ENCODE peak calls at places on chromosomes 1 and 21, in four cellular contexts. D is HepG2, O is esophagus muscularis mucosa, F is K562. G is an unnamed sample.

GRCh38 chr1:170461762-170462384 is 70.1 kb upstream of the GORAB start:
- DNase-seq in F (no peak), D (no peak), O (no peak), G (no peak)

GRCh38 chr1:183804916-183805734 is at the start of gene RGL1:
- DNase-seq in O (no peak), D (peak; percentile 61), F (no peak), G (peak; percentile 87)

GRCh38 chr1:9121891-9122409 is 7.0 kb downstream of the GPR157 start:
- DNase-seq in O (no peak), F (no peak), D (no peak), G (no peak)

GRCh38 chr1:218164111-218164929 is 120.8 kb upstream of the RRP15 start:
- DNase-seq in O (no peak), F (no peak), D (peak; percentile 18), G (peak; percentile 84)

GRCh38 chr1:117107364-117107763 is 14.2 kb downstream of the TRIM45 start:
- DNase-seq in O (no peak), F (no peak), D (no peak), G (no peak)

GRCh38 chr1:223364685-223365382 is 858 bp upstream of the SUSD4 start:
- DNase-seq in D (no peak), F (peak; percentile 30), O (no peak), G (no peak)

GRCh38 chr1:51210676-51211075 is 25.4 kb upstream of the RNF11 start:
- DNase-seq in D (no peak), F (no peak), O (no peak), G (no peak)

GRCh38 chr1:201409440-201409839 is 10.3 kb upstream of the LAD1 start:
- DNase-seq in D (no peak), F (no peak), O (no peak), G (no peak)

GRCh38 chr1:32345289-32345827 is 9.3 kb upstream of the MARCKSL1 start:
- DNase-seq in O (no peak), F (no peak), D (peak; percentile 75), G (no peak)

GRCh38 chr1:167297222-167298214 is 76.8 kb downstream of the POU2F1 start:
- DNase-seq in O (no peak), F (no peak), D (peak; percentile 91), G (peak; percentile 75)

GRCh38 chr1:107940178-107940577 is 24.8 kb downstream of the VAV3 start:
- DNase-seq in D (no peak), O (no peak), F (no peak), G (no peak)

GRCh38 chr1:107942829-107943228 is 22.2 kb downstream of the VAV3 start:
- DNase-seq in F (no peak), O (no peak), D (no peak), G (no peak)

GRCh38 chr1:107939256-107939655 is 25.7 kb downstream of the VAV3 start:
- DNase-seq in D (no peak), O (no peak), F (no peak), G (no peak)

GRCh38 chr1:107943694-107944093 is 21.3 kb downstream of the VAV3 start:
- DNase-seq in O (no peak), D (no peak), F (no peak), G (no peak)

DNA sequence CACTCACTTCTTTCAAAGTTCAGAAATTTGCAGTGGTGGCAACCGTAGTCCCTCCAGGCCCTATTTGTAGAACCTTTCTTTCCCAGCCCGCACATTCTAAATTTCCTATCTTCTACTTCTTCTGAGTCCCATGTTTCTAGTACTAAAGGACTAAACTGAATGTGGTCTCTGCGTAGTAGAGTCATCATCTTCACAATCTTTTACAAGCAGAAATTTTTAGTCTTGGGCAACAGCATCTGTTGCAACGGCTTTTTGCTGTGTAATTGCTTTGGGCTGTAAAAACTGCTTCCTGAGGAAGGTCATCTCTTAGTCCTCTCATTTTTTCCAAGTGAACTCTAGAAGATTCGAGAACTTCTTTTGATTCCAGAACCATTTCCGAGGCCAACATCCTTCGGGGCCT is 23.9 kb downstream of the VAV3 start:
- DNase-seq in D (no peak), F (no peak), O (no peak), G (no peak)
- H3K4me1 ChIP-seq in D (no peaks in the 10 kb centered on the region), F (no peaks in the 10 kb centered on the region), O (peaks cover 11% of the 10 kb centered on the region), G (peaks cover 18% of the 10 kb centered on the region)

DNA sequence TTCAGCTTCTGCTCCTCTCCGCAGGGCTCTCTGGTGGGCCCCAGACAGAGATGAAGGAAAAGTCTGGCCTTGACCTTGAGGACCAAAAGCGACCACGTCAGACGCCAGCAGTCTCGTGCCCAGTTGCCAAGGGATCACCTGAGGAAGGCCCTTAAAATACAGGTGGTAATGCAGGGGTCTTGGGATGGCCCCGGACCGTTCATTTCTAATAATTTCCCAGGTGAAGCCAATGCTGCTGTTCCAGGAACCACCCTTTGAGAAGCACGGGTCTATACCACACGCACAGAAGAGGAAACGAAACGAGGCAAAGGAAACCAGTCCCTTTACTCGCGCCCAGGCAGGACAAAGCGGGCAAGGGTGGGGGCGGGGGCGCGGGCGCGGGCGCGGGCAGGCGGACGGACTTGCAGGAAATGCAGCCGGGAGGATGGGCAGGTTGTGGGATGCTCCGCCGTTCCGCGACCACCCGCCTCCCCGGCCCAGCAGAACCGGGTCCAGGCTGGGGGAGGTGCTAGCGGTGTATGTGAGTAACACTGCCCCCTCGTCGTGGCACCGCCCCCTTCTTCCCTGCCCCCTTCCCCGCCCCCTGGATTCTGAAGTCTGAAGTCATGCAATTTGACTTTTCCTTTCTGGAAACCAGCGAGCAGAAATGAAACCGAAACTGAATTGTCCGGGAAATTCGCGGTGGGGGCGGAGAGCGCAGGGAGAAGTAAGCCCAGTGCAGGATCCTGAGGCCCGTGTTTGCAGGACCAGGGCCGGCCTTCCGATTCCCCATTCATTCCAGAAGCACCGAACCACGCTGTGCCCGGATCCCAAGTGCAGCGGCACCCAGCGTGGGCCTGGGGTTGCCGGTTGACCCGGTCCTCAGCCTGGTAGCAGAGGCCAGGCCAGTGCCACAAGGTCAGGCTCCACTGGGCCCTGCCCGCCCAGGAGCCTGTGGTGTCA is 5.8 kb upstream of the MX1 start:
- DNase-seq in O (peak; percentile 97), D (peak; percentile 69), F (peak; percentile 48), G (peak; percentile 84)
- TF ChIP-seq POLR2AphosphoS5 in O (peak; percentile 58), D (no peak), F (no peak), G (peak; percentile 35)

GRCh38 chr1:21333824-21334213 is 43.6 kb upstream of the ECE1 start:
- DNase-seq in O (no peak), F (no peak), D (no peak), G (no peak)

GRCh38 chr1:21332691-21333449 is 42.6 kb upstream of the ECE1 start:
- DNase-seq in D (peak; percentile 59), F (no peak), O (no peak), G (no peak)

GRCh38 chr1:21335088-21335678 is 44.9 kb upstream of the ECE1 start:
- DNase-seq in D (no peak), F (no peak), O (no peak), G (no peak)

GRCh38 chr1:21335750-21336168 is 45.5 kb upstream of the ECE1 start:
- DNase-seq in F (no peak), O (no peak), D (no peak), G (no peak)

DNA sequence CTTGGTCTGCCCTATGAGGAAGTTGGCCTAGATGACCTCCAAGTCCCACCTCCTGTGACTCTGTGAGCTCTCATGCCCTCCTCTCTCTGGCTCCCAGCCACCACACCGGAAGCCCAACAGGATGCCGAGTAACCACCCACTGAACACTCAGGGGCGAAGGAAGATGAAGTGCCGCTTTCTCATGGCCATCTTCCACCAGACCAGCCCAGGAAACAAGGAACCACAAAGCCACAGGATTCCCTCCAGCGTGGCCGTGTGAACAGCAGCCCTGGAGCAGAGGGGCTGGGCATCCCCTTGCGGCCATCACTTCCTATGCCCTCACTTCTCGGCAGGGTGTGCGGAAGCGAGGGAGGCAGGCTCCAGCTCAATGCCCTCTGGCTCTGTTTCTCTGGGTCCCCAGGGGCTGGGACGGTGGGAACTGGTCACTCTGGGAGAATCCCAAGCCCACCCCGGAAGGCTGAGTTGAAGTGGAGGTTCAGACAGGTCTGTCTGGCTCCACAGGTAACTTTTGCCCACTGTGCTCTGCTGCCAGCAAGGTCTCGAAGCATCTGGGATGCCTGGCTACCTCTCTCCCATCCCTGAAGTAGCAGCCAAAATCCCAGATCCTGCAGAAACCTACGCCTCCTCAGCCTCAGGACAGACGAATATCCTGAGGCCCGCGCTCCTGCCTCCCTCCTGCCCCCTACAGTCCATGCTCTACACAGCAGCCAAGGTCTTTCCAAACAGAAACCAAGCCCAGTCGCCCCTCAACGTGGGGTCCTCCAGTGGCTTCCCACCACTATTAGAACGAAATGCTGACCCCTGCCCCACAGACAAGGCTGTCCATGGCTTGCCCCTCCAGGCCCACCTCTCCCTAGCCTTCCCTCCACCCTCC is 44.2 kb upstream of the ECE1 start:
- DNase-seq in O (no peak), F (peak; percentile 63), D (no peak), G (peak; percentile 89)
- TF ChIP-seq EP300 in O (no peak), F (no peak), D (no peak), G (no peak)

GRCh38 chr1:59293849-59294248 is 3.0 kb upstream of the FGGY start:
- DNase-seq in D (no peak), F (no peak), O (no peak), G (peak; percentile 45)

GRCh38 chr1:59291566-59291965 is 5.3 kb upstream of the FGGY start:
- DNase-seq in F (no peak), D (no peak), O (no peak), G (no peak)

GRCh38 chr1:59294423-59294822 is 2.5 kb upstream of the FGGY start:
- DNase-seq in O (no peak), D (no peak), F (no peak), G (no peak)

GRCh38 chr1:59290173-59290954 is 6.5 kb upstream of the FGGY start:
- DNase-seq in D (peak; percentile 56), F (peak; percentile 15), O (no peak), G (no peak)

DNA sequence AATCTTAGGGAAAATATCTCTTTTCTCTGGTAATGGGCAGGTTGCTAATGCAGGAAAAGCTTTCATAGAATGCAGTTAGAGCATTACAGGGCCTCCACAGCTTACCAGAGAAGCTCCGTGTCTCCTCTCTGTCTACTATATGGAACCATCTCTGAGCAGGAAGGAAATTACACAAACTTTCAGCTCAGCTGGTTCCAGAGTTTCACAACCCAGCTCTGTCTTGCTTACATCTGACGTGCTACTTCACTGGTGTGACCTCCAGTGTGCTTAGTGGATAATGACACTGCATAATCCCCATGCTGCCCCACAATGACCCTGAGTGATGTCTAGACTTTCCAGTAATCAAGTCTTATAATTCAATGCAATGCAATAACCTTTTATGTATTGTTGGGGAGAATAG is 4.3 kb upstream of the FGGY start:
- DNase-seq in D (peak; percentile 84), O (no peak), F (no peak), G (peak; percentile 85)
- H3K4me1 ChIP-seq in D (peaks cover 52% of the 10 kb centered on the region), O (peaks cover 15% of the 10 kb centered on the region), F (peaks cover 6% of the 10 kb centered on the region), G (peaks cover 25% of the 10 kb centered on the region)

DNA sequence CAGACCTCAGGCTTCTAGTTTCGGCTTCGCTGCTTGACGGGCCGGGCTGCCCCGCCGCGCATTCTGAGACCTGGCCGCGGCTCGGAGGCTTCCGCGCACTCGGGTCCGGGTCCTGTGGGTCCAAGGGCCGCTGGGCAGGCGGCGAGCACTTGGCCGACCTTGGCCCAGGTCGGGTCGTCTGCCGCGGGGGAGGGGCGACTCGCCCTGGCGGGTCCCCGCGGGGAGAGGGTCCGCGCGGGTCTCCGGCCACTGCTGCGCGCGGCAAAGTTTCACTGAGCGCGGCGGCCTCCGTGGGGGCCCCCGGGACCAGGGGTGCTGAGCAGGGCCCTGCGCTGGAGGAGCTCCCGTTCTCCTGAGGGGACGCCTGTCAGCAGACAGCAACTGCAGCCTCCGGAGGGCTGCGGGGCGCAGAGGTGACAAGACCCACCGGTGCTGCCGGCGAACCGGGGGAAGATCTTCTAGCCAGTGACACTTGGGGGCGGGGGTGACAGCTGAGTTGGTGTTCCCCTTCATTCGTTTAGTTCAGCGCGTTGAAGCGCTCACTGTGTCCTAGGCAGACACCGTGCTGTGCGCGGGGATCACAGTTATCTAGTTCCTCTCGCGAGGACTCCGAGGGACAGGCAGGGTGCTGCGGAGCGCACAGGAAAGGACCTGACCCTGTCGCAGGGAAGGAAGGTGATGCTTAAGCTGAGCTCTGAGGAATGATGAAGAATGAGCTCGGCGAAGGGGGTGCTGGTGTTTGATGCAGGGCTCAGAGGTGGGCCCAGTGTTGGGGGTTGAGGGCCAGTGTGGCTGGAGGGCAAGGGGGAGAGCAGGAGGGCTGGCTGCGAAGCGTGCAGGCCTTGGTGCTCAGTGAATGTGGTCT is 725 bp downstream of the MTFR1L start:
- DNase-seq in O (no peak), D (peak; percentile 69), F (peak; percentile 78), G (peak; percentile 76)
- TF ChIP-seq POLR2AphosphoS5 in O (no peak), D (peak; percentile 53), F (no peak), G (no peak)

GRCh38 chr1:204074274-204075115 is 1.6 kb downstream of the SOX13 start:
- DNase-seq in D (peak; percentile 87), O (no peak), F (no peak), G (peak; percentile 93)
- TF ChIP-seq EP300 in D (peak; percentile 32), O (no peak), F (no peak), G (no peak)

G was measured in upper lobe of left lung.